ENCODE peak calls at places on chromosome 15, in five cellular contexts. One of them, this sample, is unnamed.
A peak's percentile ranks its signal among the peaks of the same experiment; 100 is the strongest.

GRCh38 chr15:97194750-97195149 is 765.8 kb upstream of the ARRDC4 start:
- DNase-seq in sigmoid colon: no peak
- DNase-seq in A549: no peak
- DNase-seq in GM12878: no peak
- DNase-seq in SK-N-SH: no peak
- DNase-seq in this sample: no peak

GRCh38 chr15:41661529-41662225 is 1.5 kb downstream of the MGA start:
- DNase-seq in A549: peak; percentile 48
- DNase-seq in SK-N-SH: peak; percentile 72
- DNase-seq in sigmoid colon: peak; percentile 90
- DNase-seq in GM12878: peak; percentile 43
- DNase-seq in this sample: peak; percentile 32

GRCh38 chr15:98144388-98144787 is 183.9 kb downstream of the ARRDC4 start:
- DNase-seq in A549: no peak
- DNase-seq in GM12878: no peak
- DNase-seq in sigmoid colon: no peak
- DNase-seq in SK-N-SH: no peak
- DNase-seq in this sample: no peak

GRCh38 chr15:72423256-72423655 is 25.2 kb downstream of the TMEM202 start:
- DNase-seq in A549: no peak
- DNase-seq in sigmoid colon: no peak
- DNase-seq in GM12878: no peak
- DNase-seq in SK-N-SH: no peak
- DNase-seq in this sample: no peak

GRCh38 chr15:36612063-36612788 is 32.8 kb downstream of the CDIN1 start:
- DNase-seq in SK-N-SH: no peak
- DNase-seq in A549: no peak
- DNase-seq in GM12878: no peak
- DNase-seq in sigmoid colon: no peak
- DNase-seq in this sample: no peak

GRCh38 chr15:81311834-81312459 is 12.0 kb downstream of the STARD5 start:
- DNase-seq in GM12878: no peak
- DNase-seq in sigmoid colon: no peak
- DNase-seq in A549: no peak
- DNase-seq in SK-N-SH: no peak
- DNase-seq in this sample: no peak

GRCh38 chr15:95559875-95560394 is 770.6 kb upstream of the NR2F2 start:
- DNase-seq in GM12878: no peak
- DNase-seq in SK-N-SH: no peak
- DNase-seq in sigmoid colon: no peak
- DNase-seq in A549: peak; percentile 27
- DNase-seq in this sample: peak; percentile 48

GRCh38 chr15:68055224-68055705 is 1.1 kb downstream of the PIAS1 start:
- DNase-seq in GM12878: peak; percentile 88
- DNase-seq in sigmoid colon: no peak
- DNase-seq in A549: no peak
- DNase-seq in SK-N-SH: peak; percentile 34
- DNase-seq in this sample: peak; percentile 48

GRCh38 chr15:101033801-101034200 is 114.6 kb downstream of the LRRK1 start:
- DNase-seq in A549: no peak
- DNase-seq in SK-N-SH: no peak
- DNase-seq in sigmoid colon: no peak
- DNase-seq in GM12878: no peak
- DNase-seq in this sample: no peak

GRCh38 chr15:49045691-49046112 is 544 bp downstream of the SECISBP2L start:
- DNase-seq in SK-N-SH: no peak
- DNase-seq in A549: peak; percentile 10
- DNase-seq in GM12878: peak; percentile 48
- DNase-seq in sigmoid colon: no peak
- DNase-seq in this sample: no peak

GRCh38 chr15:80695911-80696651 is 971 bp downstream of the ABHD17C start:
- DNase-seq in SK-N-SH: peak; percentile 53
- DNase-seq in A549: peak; percentile 94
- DNase-seq in sigmoid colon: no peak
- DNase-seq in GM12878: no peak
- DNase-seq in this sample: no peak

GRCh38 chr15:78697449-78697848 is 56.4 kb upstream of the CHRNB4 start:
- DNase-seq in sigmoid colon: no peak
- DNase-seq in A549: no peak
- DNase-seq in SK-N-SH: no peak
- DNase-seq in GM12878: no peak
- DNase-seq in this sample: no peak
- TF ChIP-seq EP300 in sigmoid colon: no peak
- TF ChIP-seq EP300 in A549: no peak
- TF ChIP-seq EP300 in SK-N-SH: no peak
- TF ChIP-seq EP300 in GM12878: no peak
- TF ChIP-seq EP300 in this sample: no peak

DNA sequence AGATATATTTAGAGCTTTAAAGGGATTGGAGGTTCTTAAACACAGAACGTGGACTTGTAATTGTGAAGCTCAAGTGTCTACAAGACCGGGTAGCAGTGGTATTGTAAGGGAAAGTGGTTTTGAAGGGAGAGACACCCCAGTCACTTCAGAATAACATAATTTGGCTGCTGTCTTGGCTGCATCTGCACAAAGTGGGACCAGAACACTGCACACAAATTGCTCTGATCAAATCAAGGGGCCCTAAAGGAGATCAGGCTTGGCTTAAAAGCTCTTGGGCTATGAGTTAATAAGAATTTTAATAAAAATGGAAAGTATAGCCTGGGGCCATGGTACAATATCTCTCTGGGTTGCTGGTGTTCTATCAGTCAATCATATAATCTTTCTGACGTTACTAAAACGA is 356.1 kb upstream of the ICE2 start:
- DNase-seq in GM12878: no peak
- DNase-seq in A549: no peak
- DNase-seq in SK-N-SH: peak; percentile 40
- DNase-seq in sigmoid colon: no peak
- DNase-seq in this sample: no peak
- H3K27ac ChIP-seq in GM12878: no peak overlapping the region
- H3K27ac ChIP-seq in A549: no peak overlapping the region
- H3K27ac ChIP-seq in SK-N-SH: peak overlapping the region; percentile 34
- H3K27ac ChIP-seq in sigmoid colon: no peak overlapping the region
- H3K27ac ChIP-seq in this sample: no peak overlapping the region

GRCh38 chr15:63851431-63851830 is 17.7 kb upstream of the HERC1 start:
- DNase-seq in GM12878: no peak
- DNase-seq in A549: no peak
- DNase-seq in sigmoid colon: no peak
- DNase-seq in SK-N-SH: no peak
- DNase-seq in this sample: no peak

GRCh38 chr15:63848881-63849551 is 15.3 kb upstream of the HERC1 start:
- DNase-seq in GM12878: no peak
- DNase-seq in sigmoid colon: no peak
- DNase-seq in SK-N-SH: no peak
- DNase-seq in A549: no peak
- DNase-seq in this sample: no peak

GRCh38 chr15:63842626-63843025 is 8.9 kb upstream of the HERC1 start:
- DNase-seq in SK-N-SH: no peak
- DNase-seq in A549: no peak
- DNase-seq in GM12878: no peak
- DNase-seq in sigmoid colon: no peak
- DNase-seq in this sample: no peak

GRCh38 chr15:63843901-63844317 is 10.2 kb upstream of the HERC1 start:
- DNase-seq in SK-N-SH: no peak
- DNase-seq in A549: peak; percentile 22
- DNase-seq in sigmoid colon: no peak
- DNase-seq in GM12878: no peak
- DNase-seq in this sample: no peak

GRCh38 chr15:63846022-63846544 is 12.3 kb upstream of the HERC1 start:
- DNase-seq in sigmoid colon: no peak
- DNase-seq in GM12878: no peak
- DNase-seq in SK-N-SH: no peak
- DNase-seq in A549: no peak
- DNase-seq in this sample: no peak
- TF ChIP-seq CTCF in sigmoid colon: no peak
- TF ChIP-seq CTCF in GM12878: no peak
- TF ChIP-seq CTCF in SK-N-SH: no peak
- TF ChIP-seq CTCF in A549: no peak
- TF ChIP-seq CTCF in this sample: no peak

GRCh38 chr15:83694030-83694429 is 40.1 kb downstream of the ADAMTSL3 start:
- DNase-seq in A549: peak; percentile 15
- DNase-seq in sigmoid colon: no peak
- DNase-seq in GM12878: no peak
- DNase-seq in SK-N-SH: no peak
- DNase-seq in this sample: no peak
- TF ChIP-seq EP300 in A549: no peak
- TF ChIP-seq EP300 in sigmoid colon: no peak
- TF ChIP-seq EP300 in GM12878: no peak
- TF ChIP-seq EP300 in SK-N-SH: no peak
- TF ChIP-seq EP300 in this sample: no peak

DNA sequence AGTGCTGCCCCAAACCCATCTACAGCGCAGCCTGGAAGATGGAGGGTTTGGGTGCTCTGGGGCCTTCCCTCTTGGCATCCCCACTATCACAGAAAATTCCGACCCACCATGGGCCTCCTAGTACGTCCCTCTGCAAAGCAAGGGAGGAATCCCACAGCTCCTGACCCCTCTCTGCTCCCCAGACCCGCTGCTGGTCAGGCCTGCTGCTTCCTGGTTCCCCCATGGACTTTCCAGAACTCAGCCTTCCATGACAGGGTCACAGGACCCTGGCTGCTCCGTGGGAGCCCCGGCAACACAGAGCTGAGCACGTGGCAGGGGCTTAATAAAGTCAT is 3.1 kb upstream of the LOXL1 start:
- DNase-seq in sigmoid colon: no peak
- DNase-seq in GM12878: no peak
- DNase-seq in A549: no peak
- DNase-seq in SK-N-SH: no peak
- DNase-seq in this sample: no peak
- H3K27ac ChIP-seq in sigmoid colon: peak overlapping the region; percentile 96
- H3K27ac ChIP-seq in GM12878: no peak overlapping the region
- H3K27ac ChIP-seq in A549: no peak overlapping the region
- H3K27ac ChIP-seq in SK-N-SH: peak overlapping the region; percentile 40
- H3K27ac ChIP-seq in this sample: peak overlapping the region; percentile 4

GRCh38 chr15:66943456-66944095 is 121.8 kb upstream of the SMAD3 start:
- DNase-seq in GM12878: no peak
- DNase-seq in SK-N-SH: no peak
- DNase-seq in sigmoid colon: peak; percentile 39
- DNase-seq in A549: no peak
- DNase-seq in this sample: no peak
- TF ChIP-seq CTCF in GM12878: peak; percentile 12
- TF ChIP-seq CTCF in SK-N-SH: no peak
- TF ChIP-seq CTCF in sigmoid colon: no peak
- TF ChIP-seq CTCF in A549: peak; percentile 42
- TF ChIP-seq CTCF in this sample: no peak

GRCh38 chr15:39242345-39242744 is 338.5 kb upstream of the THBS1 start:
- DNase-seq in GM12878: no peak
- DNase-seq in A549: no peak
- DNase-seq in sigmoid colon: no peak
- DNase-seq in SK-N-SH: no peak
- DNase-seq in this sample: peak; percentile 12
- TF ChIP-seq EP300 in GM12878: no peak
- TF ChIP-seq EP300 in A549: no peak
- TF ChIP-seq EP300 in sigmoid colon: no peak
- TF ChIP-seq EP300 in SK-N-SH: no peak
- TF ChIP-seq EP300 in this sample: peak; percentile 47

GRCh38 chr15:83556068-83556467 is 97.9 kb upstream of the ADAMTSL3 start:
- DNase-seq in SK-N-SH: no peak
- DNase-seq in sigmoid colon: no peak
- DNase-seq in A549: no peak
- DNase-seq in GM12878: no peak
- DNase-seq in this sample: no peak
- H3K27ac ChIP-seq in SK-N-SH: no peak overlapping the region
- H3K27ac ChIP-seq in sigmoid colon: no peak overlapping the region
- H3K27ac ChIP-seq in A549: no peak overlapping the region
- H3K27ac ChIP-seq in GM12878: no peak overlapping the region
- H3K27ac ChIP-seq in this sample: no peak overlapping the region

GRCh38 chr15:92897620-92898019 is 2.5 kb upstream of the CHD2 start:
- DNase-seq in A549: no peak
- DNase-seq in sigmoid colon: no peak
- DNase-seq in SK-N-SH: no peak
- DNase-seq in GM12878: no peak
- DNase-seq in this sample: no peak

GRCh38 chr15:92900712-92901052 is 558 bp downstream of the CHD2 start:
- DNase-seq in sigmoid colon: no peak
- DNase-seq in GM12878: no peak
- DNase-seq in A549: no peak
- DNase-seq in SK-N-SH: no peak
- DNase-seq in this sample: no peak

GRCh38 chr15:92901053-92901761 is 1.1 kb downstream of the CHD2 start:
- DNase-seq in sigmoid colon: no peak
- DNase-seq in GM12878: no peak
- DNase-seq in SK-N-SH: no peak
- DNase-seq in A549: no peak
- DNase-seq in this sample: no peak

GRCh38 chr15:92899910-92900711 is at the start of gene CHD2:
- DNase-seq in GM12878: peak; percentile 82
- DNase-seq in A549: peak; percentile 87
- DNase-seq in sigmoid colon: peak; percentile 74
- DNase-seq in SK-N-SH: peak; percentile 84
- DNase-seq in this sample: no peak

GRCh38 chr15:92898988-92899909 is 875 bp upstream of the CHD2 start:
- DNase-seq in A549: no peak
- DNase-seq in sigmoid colon: no peak
- DNase-seq in SK-N-SH: no peak
- DNase-seq in GM12878: no peak
- DNase-seq in this sample: no peak
- TF ChIP-seq CTCF in A549: peak; percentile 61
- TF ChIP-seq CTCF in sigmoid colon: no peak
- TF ChIP-seq CTCF in SK-N-SH: peak; percentile 67
- TF ChIP-seq CTCF in GM12878: peak; percentile 31
- TF ChIP-seq CTCF in this sample: no peak

DNA sequence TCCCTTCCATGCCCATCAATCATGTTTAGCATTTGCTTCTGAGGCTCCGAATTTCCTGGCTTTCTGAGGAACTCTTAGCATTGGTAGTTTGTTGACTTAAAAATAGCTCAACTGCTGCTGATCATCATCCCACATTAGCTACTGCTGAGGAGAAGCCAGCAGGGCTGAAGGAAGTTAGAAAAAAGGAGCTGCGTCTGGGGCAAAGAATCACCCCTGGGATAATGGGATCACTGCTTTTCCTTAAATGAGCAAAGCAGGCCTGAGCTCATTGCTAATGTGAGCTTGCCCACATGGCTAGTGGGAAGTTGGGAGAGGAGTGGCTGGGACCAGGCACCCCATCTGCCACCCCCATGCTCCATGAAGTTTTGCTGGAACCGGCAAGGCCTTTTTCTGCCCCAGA is 39.7 kb downstream of the CYP19A1 start:
- DNase-seq in GM12878: no peak
- DNase-seq in SK-N-SH: no peak
- DNase-seq in sigmoid colon: no peak
- DNase-seq in A549: no peak
- DNase-seq in this sample: no peak
- TF ChIP-seq EP300 in GM12878: no peak
- TF ChIP-seq EP300 in SK-N-SH: no peak
- TF ChIP-seq EP300 in sigmoid colon: no peak
- TF ChIP-seq EP300 in A549: no peak
- TF ChIP-seq EP300 in this sample: no peak